ENCODE peak calls at places on chromosomes 1 and 21, in four cellular contexts. K is transverse colon, Y is endothelial cell, V is right lobe of liver. I is an unnamed sample.
A peak's percentile ranks its signal among the peaks of the same experiment; 100 is the strongest.

GRCh38 chr21:42971897-42972275 is 2.5 kb upstream of the PKNOX1 start:
- DNase-seq in K (no peak), V (no peak), Y (no peak), I (no peak)

GRCh38 chr1:3590145-3590768 is 21.1 kb downstream of the MEGF6 start:
- DNase-seq in Y (no peak), K (no peak), V (no peak), I (no peak)

GRCh38 chr1:180975551-180975950 is 47.1 kb downstream of the STX6 start:
- DNase-seq in K (no peak), V (no peak), Y (no peak), I (no peak)

GRCh38 chr1:240199758-240200655 is 108.3 kb downstream of the FMN2 start:
- DNase-seq in K (no peak), Y (no peak), V (no peak), I (no peak)

GRCh38 chr1:184903111-184903692 is 71.1 kb downstream of the NIBAN1 start:
- DNase-seq in V (no peak), Y (no peak), K (no peak), I (no peak)

GRCh38 chr1:159334797-159335196 is 32.7 kb downstream of the FCER1A start:
- DNase-seq in K (no peak), V (no peak), Y (no peak), I (no peak)

GRCh38 chr1:47848985-47849610 is 148.1 kb downstream of the TRABD2B start:
- DNase-seq in V (no peak), Y (no peak), K (no peak), I (no peak)

GRCh38 chr1:94864821-94865220 is 44.7 kb downstream of the SLC44A3 start:
- DNase-seq in V (no peak), Y (no peak), K (no peak), I (no peak)

GRCh38 chr1:231534703-231535159 is 6.3 kb downstream of the TSNAX start:
- DNase-seq in Y (no peak), K (no peak), V (no peak), I (no peak)

GRCh38 chr1:66331641-66332523 is 202.1 kb upstream of the SGIP1 start:
- DNase-seq in Y (peak; percentile 77), V (peak; percentile 74), K (peak; percentile 64), I (peak; percentile 24)

GRCh38 chr1:24142546-24143431 is at the start of gene IL22RA1:
- DNase-seq in V (peak; percentile 83), K (peak; percentile 84), Y (no peak), I (no peak)

GRCh38 chr1:167638064-167638463 is 8.0 kb downstream of the RCSD1 start:
- DNase-seq in K (no peak), Y (no peak), V (no peak), I (no peak)

GRCh38 chr1:93904228-93904627 is 5.0 kb downstream of the GCLM start:
- DNase-seq in V (no peak), K (no peak), Y (no peak), I (no peak)

GRCh38 chr1:234863596-234863995 is 253.6 kb upstream of the IRF2BP2 start:
- DNase-seq in K (no peak), Y (no peak), V (no peak), I (no peak)

GRCh38 chr1:228073870-228074545 is 8.5 kb upstream of the ARF1 start:
- DNase-seq in V (no peak), Y (no peak), K (no peak), I (no peak)

GRCh38 chr1:192512426-192513125 is 63.0 kb upstream of the RGS1 start:
- DNase-seq in Y (no peak), K (peak; percentile 16), V (peak; percentile 47), I (no peak)

GRCh38 chr1:55623339-55623738 is 408.2 kb upstream of the USP24 start:
- DNase-seq in K (peak; percentile 10), V (no peak), Y (no peak), I (no peak)

GRCh38 chr1:203066965-203067364 is 18.8 kb downstream of the MYOG start:
- DNase-seq in V (no peak), Y (no peak), K (no peak), I (no peak)

GRCh38 chr21:23639726-23640125 is 1967.6 kb downstream of the MRPL39 start:
- DNase-seq in V (no peak), K (no peak), Y (no peak), I (no peak)

GRCh38 chr1:18948048-18948912 is 8.2 kb downstream of the IFFO2 start:
- DNase-seq in K (no peak), V (peak; percentile 85), Y (no peak), I (no peak)

GRCh38 chr1:152328801-152329391 is 3.9 kb upstream of the FLG start:
- DNase-seq in Y (no peak), K (no peak), V (no peak), I (no peak)

GRCh38 chr1:16006552-16007485 is 2.8 kb downstream of the SRARP start:
- DNase-seq in V (no peak), K (no peak), Y (no peak), I (no peak)
- TF ChIP-seq CTCF in V (no peak), K (no peak), Y (no peak), I (no peak)

GRCh38 chr1:107276247-107276646 is 135.4 kb downstream of the NTNG1 start:
- DNase-seq in Y (no peak), K (no peak), V (no peak), I (no peak)

GRCh38 chr1:107272321-107272720 is 131.5 kb downstream of the NTNG1 start:
- DNase-seq in Y (no peak), V (no peak), K (no peak), I (no peak)

GRCh38 chr1:107274227-107274626 is 133.4 kb downstream of the NTNG1 start:
- DNase-seq in Y (no peak), V (no peak), K (no peak), I (no peak)

GRCh38 chr1:107273515-107273914 is 132.7 kb downstream of the NTNG1 start:
- DNase-seq in V (no peak), K (no peak), Y (no peak), I (no peak)

GRCh38 chr1:107277022-107277421 is 136.2 kb downstream of the NTNG1 start:
- DNase-seq in V (no peak), K (peak; percentile 46), Y (peak; percentile 57), I (peak; percentile 63)
- TF ChIP-seq CTCF in V (peak; percentile 10), K (peak; percentile 48), Y (peak; percentile 60), I (peak; percentile 70)

GRCh38 chr21:39313457-39314154 is at the start of gene BRWD1:
- DNase-seq in V (peak; percentile 82), K (peak; percentile 80), Y (peak; percentile 80), I (peak; percentile 89)
- TF ChIP-seq CTCF in V (peak; percentile 17), K (no peak), Y (no peak), I (peak; percentile 32)

GRCh38 chr1:42670425-42670824 is 11.8 kb upstream of the YBX1 start:
- DNase-seq in V (no peak), K (no peak), Y (no peak), I (no peak)
- TF ChIP-seq CTCF in V (no peak), K (no peak), Y (no peak), I (no peak)